ENCODE peak calls at places on chromosome 9, in four cellular contexts. U is NCI-H1105 treated with DMSO at 0.1 percent for 48 hours, D is posterior vena cava, T is progenitor cell of endocrine pancreas. L is an unnamed sample.
A peak's percentile ranks its signal among the peaks of the same experiment; 100 is the strongest.

GRCh38 chr9:83440641-83441040 is 97.6 kb downstream of the FRMD3 start:
- DNase-seq in U (no peak), D (no peak), T (no peak), L (no peak)

GRCh38 chr9:90124961-90125360 is 517.7 kb downstream of the DIRAS2 start:
- DNase-seq in U (peak; percentile 84), D (no peak), T (no peak), L (peak; percentile 88)

GRCh38 chr9:26947736-26948135 is 694 bp upstream of the PLAA start:
- DNase-seq in U (no peak), D (no peak), T (no peak), L (no peak)

GRCh38 chr9:108347463-108348153 is 508.2 kb downstream of the ACTL7B start:
- DNase-seq in U (no peak), D (no peak), T (no peak), L (no peak)

GRCh38 chr9:7006417-7006816 is 248.6 kb downstream of the KDM4C start:
- DNase-seq in U (no peak), D (no peak), T (no peak), L (no peak)

GRCh38 chr9:136119259-136120118 is 814 bp upstream of the TMEM250 start:
- DNase-seq in U (no peak), D (no peak), T (peak; percentile 39), L (no peak)

GRCh38 chr9:132040808-132041207 is 38.9 kb downstream of the MED27 start:
- DNase-seq in U (no peak), D (no peak), T (no peak), L (no peak)

GRCh38 chr9:124868511-124869465 is 6.9 kb downstream of the ARPC5L start:
- DNase-seq in U (peak; percentile 76), D (peak; percentile 96), T (peak; percentile 77), L (peak; percentile 62)

GRCh38 chr9:124698265-124698664 is 72.8 kb downstream of the NR6A1 start:
- DNase-seq in U (no peak), D (no peak), T (no peak), L (no peak)

GRCh38 chr9:125538092-125538473 is 168.9 kb downstream of the MAPKAP1 start:
- DNase-seq in U (peak; percentile 88), D (no peak), T (no peak), L (peak; percentile 71)

GRCh38 chr9:129609486-129610192 is 11.3 kb downstream of the C9orf50 start:
- DNase-seq in U (no peak), D (peak; percentile 85), T (no peak), L (no peak)

GRCh38 chr9:89743576-89744254 is 138.9 kb downstream of the GADD45G start:
- DNase-seq in U (no peak), D (peak; percentile 38), T (no peak), L (peak; percentile 10)

GRCh38 chr9:109799792-109800191 is 19.8 kb downstream of the PALM2AKAP2 start:
- DNase-seq in U (no peak), D (no peak), T (no peak), L (no peak)

GRCh38 chr9:94056442-94056974 is 27.8 kb upstream of the PTPDC1 start:
- DNase-seq in U (no peak), D (no peak), T (no peak), L (no peak)

GRCh38 chr9:93670208-93671029 is 94.0 kb downstream of the PHF2 start:
- DNase-seq in U (no peak), D (peak; percentile 76), T (peak; percentile 5), L (no peak)

GRCh38 chr9:3367185-3367584 is 158.6 kb downstream of the RFX3 start:
- DNase-seq in U (no peak), D (no peak), T (no peak), L (no peak)

GRCh38 chr9:127358023-127358535 is 38.9 kb upstream of the SLC2A8 start:
- DNase-seq in U (no peak), D (no peak), T (no peak), L (no peak)

GRCh38 chr9:109052416-109052815 is 39.1 kb upstream of the CTNNAL1 start:
- DNase-seq in U (no peak), D (no peak), T (no peak), L (no peak)

GRCh38 chr9:70263421-70263820 is 4.6 kb downstream of the SMC5 start:
- DNase-seq in U (no peak), D (no peak), T (no peak), L (no peak)

GRCh38 chr9:69888876-69889585 is 68.4 kb downstream of the CFAP95 start:
- DNase-seq in U (no peak), D (no peak), T (no peak), L (no peak)

GRCh38 chr9:94799578-94800264 is 73.2 kb downstream of the AOPEP start:
- DNase-seq in U (no peak), D (no peak), T (no peak), L (no peak)

GRCh38 chr9:134217431-134218210 is 53.3 kb upstream of the RNU6ATAC start:
- DNase-seq in U (peak; percentile 5), D (peak; percentile 46), T (no peak), L (no peak)

GRCh38 chr9:106878943-106879916 is 16.3 kb downstream of the ZNF462 start:
- DNase-seq in U (no peak), D (peak; percentile 90), T (no peak), L (peak; percentile 84)

GRCh38 chr9:70218767-70219166 is 40.0 kb upstream of the SMC5 start:
- DNase-seq in U (no peak), D (no peak), T (no peak), L (no peak)

GRCh38 chr9:134880484-134881312 is at the start of gene FCN2:
- DNase-seq in U (no peak), D (no peak), T (no peak), L (no peak)

GRCh38 chr9:5560439-5560838 is 50.1 kb downstream of the PDCD1LG2 start:
- DNase-seq in U (no peak), D (no peak), T (no peak), L (no peak)

GRCh38 chr9:134219721-134220060 is 55.3 kb upstream of the RNU6ATAC start:
- DNase-seq in U (no peak), D (no peak), T (no peak), L (no peak)

GRCh38 chr9:36893911-36894310 is 140.2 kb downstream of the PAX5 start:
- DNase-seq in U (no peak), D (no peak), T (no peak), L (no peak)

GRCh38 chr9:133286523-133286922 is 11.5 kb upstream of the ABO start:
- DNase-seq in U (no peak), D (no peak), T (no peak), L (no peak)

GRCh38 chr9:18059447-18059846 is 414.5 kb upstream of the ADAMTSL1 start:
- DNase-seq in U (no peak), D (no peak), T (no peak), L (no peak)